ENCODE peak calls at places on chromosomes 3 and 15, in eight cellular contexts. W, N, H, B, Z, O, V and S are unnamed samples.

GRCh38 chr15:30872341-30872748 is 31.4 kb upstream of the FAN1 start:
- DNase-seq in H (no peak), W (no peak), Z (no peak), N (no peak), O (no peak), B (no peak), V (no peak), S (no peak)

GRCh38 chr15:58770519-58770856 is 614 bp upstream of the MINDY2 start:
- DNase-seq in H (peak), V (peak), B (no peak), Z (peak), N (peak), O (no peak), W (no peak), S (no peak)

GRCh38 chr3:53721187-53721946 is 124.9 kb downstream of the CHDH start:
- DNase-seq in O (no peak), B (no peak), N (no peak), W (no peak), H (no peak), Z (no peak), V (no peak), S (no peak)

GRCh38 chr3:44509985-44510360 is 32.5 kb upstream of the ZNF445 start:
- DNase-seq in O (no peak), H (peak), N (peak), B (no peak), V (no peak), W (no peak), Z (peak), S (no peak)

GRCh38 chr15:37765809-37766208 is 168.6 kb upstream of the TMCO5A start:
- DNase-seq in N (peak), B (no peak), O (no peak), W (no peak), H (no peak), Z (peak), V (no peak), S (no peak)

GRCh38 chr15:35281515-35281914 is 196.4 kb upstream of the NANOGP8 start:
- DNase-seq in V (no peak), W (no peak), Z (no peak), B (no peak), H (no peak), O (no peak), N (peak), S (no peak)

GRCh38 chr3:108894981-108895380 is 58.7 kb downstream of the GUCA1C start:
- DNase-seq in B (no peak), N (no peak), V (no peak), Z (no peak), H (no peak), O (no peak), W (no peak), S (no peak)

GRCh38 chr15:25182098-25182478 is 227.3 kb downstream of the SNRPN start:
- DNase-seq in N (no peak), V (no peak), H (no peak), W (no peak), Z (no peak), O (no peak), B (peak), S (no peak)

GRCh38 chr3:198067416-198067815 is 107.4 kb downstream of the LMLN start:
- DNase-seq in H (no peak), O (no peak), V (no peak), W (no peak), Z (no peak), N (no peak), B (no peak), S (no peak)

GRCh38 chr15:71612066-71612715 is 198.2 kb upstream of the NR2E3 start:
- DNase-seq in W (no peak), N (no peak), B (no peak), H (no peak), Z (no peak), O (no peak), V (no peak), S (no peak)

GRCh38 chr3:30124435-30125390 is 481.7 kb upstream of the TGFBR2 start:
- DNase-seq in V (peak), O (no peak), B (no peak), H (no peak), N (peak), W (no peak), Z (peak), S (no peak)

GRCh38 chr15:94665687-94666441 is 434.5 kb downstream of the MCTP2 start:
- DNase-seq in W (no peak), V (no peak), H (no peak), O (no peak), B (no peak), Z (no peak), N (no peak), S (no peak)

GRCh38 chr15:88255496-88256171 is 905 bp downstream of the NTRK3 start:
- DNase-seq in N (peak), H (peak), V (no peak), W (peak), Z (no peak), O (no peak), B (no peak), S (peak)

GRCh38 chr15:63283126-63283525 is 5.7 kb downstream of the APH1B start:
- DNase-seq in V (no peak), O (no peak), W (no peak), H (no peak), N (no peak), B (no peak), Z (no peak), S (no peak)

GRCh38 chr15:90482124-90483011 is 47.4 kb upstream of the CRTC3 start:
- DNase-seq in N (peak), V (peak), O (no peak), B (peak), Z (peak), H (peak), W (peak), S (peak)

GRCh38 chr15:52653451-52653964 is 25.7 kb downstream of the ATOSA start:
- DNase-seq in W (no peak), B (no peak), Z (no peak), V (peak), H (no peak), O (no peak), N (peak), S (no peak)

GRCh38 chr15:90479656-90480055 is 50.1 kb upstream of the CRTC3 start:
- DNase-seq in Z (peak), B (peak), W (no peak), H (no peak), V (no peak), N (peak), O (no peak), S (peak)

GRCh38 chr3:143840636-143841035 is 7.6 kb downstream of the SLC9A9 start:
- DNase-seq in O (no peak), V (no peak), N (no peak), B (no peak), W (no peak), H (no peak), Z (no peak), S (no peak)

DNA sequence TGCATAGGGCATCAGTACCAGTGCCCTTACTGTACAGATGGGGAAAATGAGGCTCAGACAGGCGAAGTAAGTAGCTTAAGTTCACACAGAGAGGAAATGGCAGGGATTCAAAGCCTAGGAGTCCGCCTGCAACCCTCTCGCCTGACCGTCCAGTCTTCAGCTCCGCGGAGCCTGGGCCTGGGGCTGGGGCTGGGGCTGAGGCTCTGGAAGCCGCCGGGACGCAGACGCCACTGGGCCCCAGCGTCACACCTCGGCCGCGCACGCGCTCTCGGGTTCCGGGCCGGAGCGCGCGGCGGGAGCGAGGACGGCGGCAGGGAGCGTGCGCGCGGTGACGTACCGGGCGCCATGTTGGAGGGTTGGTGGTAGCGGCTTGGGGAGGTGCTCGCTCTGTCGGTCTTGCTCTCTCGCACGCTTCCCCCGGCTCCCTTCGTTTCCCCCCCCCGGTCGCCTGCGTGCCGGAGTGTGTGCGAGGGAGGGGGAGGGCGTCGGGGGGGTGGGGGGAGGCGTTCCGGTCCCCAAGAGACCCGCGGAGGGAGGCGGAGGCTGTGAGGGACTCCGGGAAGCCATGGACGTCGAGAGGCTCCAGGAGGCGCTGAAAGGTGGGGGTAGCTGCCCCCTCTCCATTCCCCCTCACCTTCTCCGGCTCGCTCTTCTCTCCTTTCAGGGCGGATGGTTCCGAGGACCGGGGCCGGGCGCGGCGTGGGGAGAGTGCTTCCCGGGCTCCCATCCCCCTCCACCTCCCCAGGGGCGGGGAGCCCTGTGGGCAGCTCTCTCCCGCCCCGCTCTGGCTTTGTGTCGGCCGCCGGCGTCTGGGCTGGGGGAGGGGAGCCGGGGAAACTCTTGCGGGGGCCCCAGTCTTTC is at the start of gene PPP4R2:
- DNase-seq in N (peak), V (peak), B (peak), H (peak), O (peak), Z (peak), W (peak), S (peak)
- TF ChIP-seq CTCF in N (no peak), V (no peak), B (no peak), H (peak), O (no peak), Z (no peak), W (no peak), S (no peak)

GRCh38 chr15:76555247-76555646 is 218.7 kb downstream of the ISL2 start:
- DNase-seq in N (no peak), Z (no peak), O (no peak), W (no peak), B (no peak), H (no peak), V (no peak), S (no peak)
- TF ChIP-seq CTCF in N (no peak), Z (no peak), O (no peak), W (no peak), B (no peak), H (no peak), V (no peak), S (no peak)

DNA sequence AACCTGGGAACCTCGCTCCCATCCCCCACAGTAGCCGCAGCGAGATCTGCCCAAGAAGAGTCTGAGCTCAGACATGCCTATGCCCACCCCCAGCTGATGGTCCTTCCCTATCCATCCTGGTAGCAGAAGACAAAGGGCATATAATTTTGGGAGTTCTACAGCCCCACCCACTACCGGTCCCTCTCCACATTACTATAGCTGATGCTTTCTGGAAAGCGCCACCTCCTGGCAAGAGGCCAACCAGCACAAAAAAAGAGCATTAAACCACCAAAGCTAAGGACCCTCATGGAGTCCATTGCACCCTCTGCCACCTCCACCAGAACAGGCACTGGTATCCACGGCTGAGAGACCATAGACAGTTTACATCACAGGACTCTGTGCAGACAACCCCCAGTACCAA is 168.4 kb downstream of the MEGF11 start:
- DNase-seq in O (no peak), W (no peak), B (no peak), N (no peak), V (no peak), H (no peak), Z (no peak), S (no peak)
- TF ChIP-seq CTCF in O (no peak), W (no peak), B (no peak), N (no peak), V (no peak), H (peak), Z (no peak), S (no peak)

DNA sequence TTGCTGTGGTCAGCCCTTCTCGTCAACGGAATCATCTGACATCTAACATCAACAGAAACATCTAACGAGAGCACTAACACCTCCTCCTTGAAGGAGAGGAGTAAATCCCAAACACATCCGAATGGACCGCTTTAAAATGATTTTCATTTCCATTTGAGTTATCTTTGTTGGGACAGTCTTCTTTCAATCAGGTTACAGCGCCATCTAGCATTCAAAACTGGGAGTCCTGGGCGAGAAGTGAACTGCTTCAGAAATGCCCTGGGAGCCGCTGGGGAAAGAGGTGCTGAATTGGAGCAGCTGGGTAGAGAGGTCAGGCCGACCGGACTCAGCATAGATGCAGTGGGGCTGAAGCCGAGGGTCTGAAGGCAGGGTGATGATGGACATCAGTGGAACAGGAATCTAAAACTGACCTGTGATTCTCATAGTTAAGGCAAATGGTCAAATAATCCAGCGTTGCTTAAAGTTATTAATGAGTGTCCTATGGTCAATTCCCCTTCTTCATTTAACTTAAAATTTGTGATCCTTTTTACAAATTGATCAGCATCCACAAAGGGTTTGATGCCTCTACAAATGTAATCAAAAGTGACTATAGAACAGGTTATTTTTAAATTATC is 170.0 kb upstream of the NDN start:
- DNase-seq in Z (peak), W (peak), V (no peak), N (peak), O (no peak), B (peak), H (no peak), S (no peak)
- TF ChIP-seq CTCF in Z (peak), W (peak), V (peak), N (peak), O (no peak), B (no peak), H (no peak), S (peak)

GRCh38 chr15:79450648-79451047 is 18.5 kb downstream of the MINAR1 start:
- DNase-seq in V (no peak), H (no peak), N (no peak), W (no peak), O (no peak), Z (no peak), B (no peak), S (no peak)
- TF ChIP-seq CTCF in V (peak), H (no peak), N (peak), W (peak), O (no peak), Z (no peak), B (no peak), S (no peak)

GRCh38 chr3:156477306-156477705 is 77.6 kb downstream of the SSR3 start:
- DNase-seq in H (no peak), W (no peak), N (peak), B (no peak), V (peak), Z (no peak), O (no peak), S (no peak)

GRCh38 chr3:156473341-156473740 is 81.6 kb downstream of the SSR3 start:
- DNase-seq in B (no peak), W (no peak), O (no peak), V (no peak), N (no peak), H (no peak), Z (no peak), S (no peak)

GRCh38 chr3:156472150-156472549 is 82.8 kb downstream of the SSR3 start:
- DNase-seq in W (no peak), O (no peak), B (no peak), H (no peak), Z (no peak), N (no peak), V (no peak), S (no peak)

GRCh38 chr3:156471431-156471830 is 83.5 kb downstream of the SSR3 start:
- DNase-seq in B (no peak), Z (no peak), O (no peak), N (no peak), V (no peak), W (no peak), H (no peak), S (no peak)

GRCh38 chr3:156474560-156475389 is 80.1 kb downstream of the SSR3 start:
- DNase-seq in B (no peak), N (peak), V (no peak), Z (no peak), H (no peak), O (no peak), W (no peak), S (no peak)
- TF ChIP-seq CTCF in B (no peak), N (peak), V (peak), Z (peak), H (peak), O (no peak), W (peak), S (peak)

GRCh38 chr3:126961191-126961790 is 21.6 kb upstream of the PLXNA1 start:
- DNase-seq in H (peak), N (peak), B (no peak), V (no peak), Z (peak), W (no peak), O (peak), S (no peak)

GRCh38 chr3:126961791-126962461 is 21.0 kb upstream of the PLXNA1 start:
- DNase-seq in O (peak), B (no peak), H (no peak), W (no peak), Z (peak), V (no peak), N (no peak), S (no peak)

GRCh38 chr3:126959921-126960603 is 22.9 kb upstream of the PLXNA1 start:
- DNase-seq in N (peak), Z (no peak), B (no peak), H (no peak), O (peak), W (no peak), V (no peak), S (no peak)

GRCh38 chr3:126959144-126959920 is 23.6 kb upstream of the PLXNA1 start:
- DNase-seq in Z (peak), W (no peak), N (no peak), O (peak), H (no peak), B (no peak), V (no peak), S (no peak)

GRCh38 chr3:126960604-126960995 is 22.3 kb upstream of the PLXNA1 start:
- DNase-seq in O (peak), H (no peak), B (no peak), N (no peak), Z (peak), V (no peak), W (no peak), S (no peak)
- TF ChIP-seq CTCF in O (no peak), H (no peak), B (no peak), N (no peak), Z (no peak), V (no peak), W (no peak), S (no peak)

DNA sequence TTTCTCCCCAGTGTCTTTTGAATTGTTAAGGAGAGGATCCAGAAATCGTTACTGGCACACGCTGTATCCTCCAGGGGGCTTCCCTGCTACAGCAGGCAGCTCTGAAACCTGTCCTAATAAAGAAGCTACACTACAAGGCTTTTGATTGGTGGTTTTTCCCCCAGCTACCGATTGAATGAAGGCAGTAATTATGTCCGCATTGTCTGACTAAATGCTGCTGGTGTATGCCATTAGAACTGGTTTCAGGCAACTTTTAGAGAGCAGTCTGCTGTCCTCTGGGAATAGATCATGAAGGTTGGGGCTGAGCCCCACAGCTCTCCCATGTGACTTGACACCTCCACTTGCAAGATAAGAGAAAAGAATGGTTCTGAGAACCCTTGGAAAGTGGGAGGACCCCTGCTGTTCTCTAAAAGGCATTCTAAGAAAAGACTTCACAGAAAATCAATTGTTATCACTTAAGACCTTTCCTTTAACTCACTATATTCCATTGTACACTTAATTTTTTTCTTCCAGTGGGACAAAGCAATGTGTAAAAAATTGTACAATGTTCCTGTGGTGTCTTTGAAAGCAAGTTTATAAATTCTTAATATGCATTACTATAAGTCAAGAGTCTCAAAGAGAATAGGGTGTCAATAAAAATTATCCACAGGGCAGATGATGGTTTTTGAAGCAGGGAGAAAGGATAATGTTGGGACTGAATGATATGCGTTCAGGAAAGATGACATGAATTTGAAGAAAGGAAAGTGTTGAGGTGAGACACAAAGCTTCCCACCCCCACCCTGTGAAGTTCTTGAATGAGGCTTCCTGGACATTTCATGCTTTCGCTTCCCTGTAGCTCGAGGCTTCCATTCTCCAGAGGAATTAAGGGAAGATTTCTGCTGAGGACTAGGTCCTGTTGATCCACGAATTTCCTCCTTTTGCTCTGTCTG is 53.0 kb upstream of the DAZL start:
- DNase-seq in N (no peak), O (no peak), Z (no peak), W (no peak), B (no peak), H (no peak), V (no peak), S (no peak)
- TF ChIP-seq CTCF in N (no peak), O (no peak), Z (no peak), W (peak), B (no peak), H (no peak), V (no peak), S (no peak)